ENCODE peak calls at places on chromosomes 2 and 18, in four cellular contexts. P, V, Z and E are unnamed samples.

GRCh38 chr2:215825709-215826108 is 187.6 kb downstream of the MREG start:
- DNase-seq in P (no peak), V (no peak), Z (no peak), E (no peak)

GRCh38 chr2:86260978-86261377 is 61.7 kb downstream of the MRPL35 start:
- DNase-seq in P (no peak), V (no peak), Z (no peak), E (no peak)

GRCh38 chr18:75823376-75823950 is 396.0 kb upstream of the SMIM21 start:
- DNase-seq in P (no peak), V (no peak), Z (no peak), E (no peak)

GRCh38 chr18:21315741-21316187 is 73.7 kb downstream of the GREB1L start:
- DNase-seq in P (no peak), V (no peak), Z (no peak), E (no peak)

GRCh38 chr2:175436076-175436475 is 254.6 kb upstream of the ATP5MC3 start:
- DNase-seq in P (no peak), V (no peak), Z (no peak), E (no peak)

GRCh38 chr2:197108758-197109157 is 182.3 kb upstream of the PGAP1 start:
- DNase-seq in P (peak), V (no peak), Z (no peak), E (peak)

GRCh38 chr18:35573531-35573930 is 8.0 kb upstream of the GALNT1 start:
- DNase-seq in P (no peak), V (no peak), Z (no peak), E (no peak)

GRCh38 chr2:126700677-126701076 is 44.7 kb downstream of the GYPC start:
- DNase-seq in P (no peak), V (no peak), Z (no peak), E (no peak)

GRCh38 chr2:108988796-108989713 is at the start of gene EDAR:
- DNase-seq in P (peak), V (no peak), Z (no peak), E (no peak)

GRCh38 chr2:8986327-8986976 is 17.0 kb downstream of the MBOAT2 start:
- DNase-seq in P (no peak), V (peak), Z (no peak), E (no peak)

GRCh38 chr2:108447947-108448677 is 894 bp upstream of the GCC2 start:
- DNase-seq in P (peak), V (no peak), Z (no peak), E (no peak)

GRCh38 chr2:226048625-226049024 is 649.1 kb downstream of the NYAP2 start:
- DNase-seq in P (no peak), V (no peak), Z (no peak), E (no peak)

GRCh38 chr2:200603972-200604371 is 18.2 kb downstream of the AOX1 start:
- DNase-seq in P (no peak), V (no peak), Z (no peak), E (no peak)

GRCh38 chr2:97708608-97709007 is 4.8 kb upstream of the ZAP70 start:
- DNase-seq in P (peak), V (peak), Z (no peak), E (no peak)

GRCh38 chr18:76878426-76878825 is 56.1 kb downstream of the ZNF236 start:
- DNase-seq in P (no peak), V (no peak), Z (no peak), E (no peak)

GRCh38 chr18:70333316-70333715 is 44.5 kb downstream of the SOCS6 start:
- DNase-seq in P (no peak), V (no peak), Z (no peak), E (no peak)

GRCh38 chr2:128386066-128386465 is 67.4 kb upstream of the HS6ST1 start:
- DNase-seq in P (no peak), V (peak), Z (no peak), E (peak)

GRCh38 chr18:48080546-48080945 is 150.1 kb upstream of the SMAD2 start:
- DNase-seq in P (no peak), V (no peak), Z (no peak), E (no peak)

GRCh38 chr2:20440001-20440560 is 6.8 kb upstream of the RHOB start:
- DNase-seq in P (peak), V (no peak), Z (no peak), E (peak)

GRCh38 chr2:10405441-10405840 is 42.7 kb downstream of the ODC1 start:
- DNase-seq in P (peak), V (no peak), Z (no peak), E (no peak)
- TF ChIP-seq EP300 in P (peak), V (no peak), Z (no peak), E (peak)

DNA sequence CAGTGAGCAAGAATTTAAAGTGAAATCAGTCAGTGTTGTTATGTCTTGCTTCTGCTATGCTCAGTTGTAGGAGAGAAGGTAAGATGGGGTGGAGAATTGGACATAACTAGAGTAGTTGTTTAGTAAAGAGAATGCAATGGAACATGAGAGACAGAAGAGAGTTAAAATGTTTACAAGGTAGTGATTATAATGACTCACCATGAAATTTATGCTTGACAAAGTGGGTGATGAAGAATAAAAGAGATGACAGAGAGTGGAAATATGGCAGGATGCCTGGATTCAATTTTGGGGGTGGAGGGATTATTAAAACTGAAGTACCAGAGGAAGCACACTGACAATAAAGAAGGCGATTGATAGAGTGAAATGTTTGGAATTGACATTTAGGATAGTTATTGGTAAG is 10.6 kb downstream of the SCG2 start:
- DNase-seq in P (no peak), V (no peak), Z (no peak), E (no peak)
- TF ChIP-seq EP300 in P (no peak), V (no peak), Z (no peak), E (no peak)

DNA sequence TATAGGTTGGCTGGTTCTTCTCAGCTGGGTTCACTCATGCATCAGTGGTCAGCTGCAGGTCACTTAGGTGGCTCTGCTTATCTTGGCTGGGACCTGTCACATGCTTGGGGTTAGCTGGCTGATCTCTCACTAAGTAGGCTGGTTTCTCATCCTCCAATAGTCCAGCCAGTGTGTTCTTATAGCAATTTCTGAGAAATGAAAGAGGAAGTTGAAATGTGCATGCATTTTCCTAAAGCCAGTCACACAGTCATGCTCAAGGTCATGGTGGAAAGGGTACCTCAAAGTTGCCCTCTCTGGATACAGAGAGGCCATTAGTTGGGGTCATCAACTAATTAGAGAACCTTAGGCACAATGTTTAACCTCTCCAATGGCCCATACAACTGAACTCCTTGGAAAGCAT is 64.4 kb downstream of the KLHL29 start:
- DNase-seq in P (no peak), V (no peak), Z (no peak), E (no peak)
- TF ChIP-seq EP300 in P (no peak), V (no peak), Z (no peak), E (no peak)

GRCh38 chr2:231219289-231219688 is 20.9 kb downstream of the ARMC9 start:
- DNase-seq in P (no peak), V (no peak), Z (no peak), E (no peak)

GRCh38 chr2:231223458-231223970 is 25.1 kb downstream of the ARMC9 start:
- DNase-seq in P (no peak), V (no peak), Z (no peak), E (no peak)

GRCh38 chr2:231221761-231222160 is 23.3 kb downstream of the ARMC9 start:
- DNase-seq in P (no peak), V (no peak), Z (no peak), E (no peak)

GRCh38 chr2:231223001-231223375 is 24.6 kb downstream of the ARMC9 start:
- DNase-seq in P (no peak), V (no peak), Z (no peak), E (no peak)

DNA sequence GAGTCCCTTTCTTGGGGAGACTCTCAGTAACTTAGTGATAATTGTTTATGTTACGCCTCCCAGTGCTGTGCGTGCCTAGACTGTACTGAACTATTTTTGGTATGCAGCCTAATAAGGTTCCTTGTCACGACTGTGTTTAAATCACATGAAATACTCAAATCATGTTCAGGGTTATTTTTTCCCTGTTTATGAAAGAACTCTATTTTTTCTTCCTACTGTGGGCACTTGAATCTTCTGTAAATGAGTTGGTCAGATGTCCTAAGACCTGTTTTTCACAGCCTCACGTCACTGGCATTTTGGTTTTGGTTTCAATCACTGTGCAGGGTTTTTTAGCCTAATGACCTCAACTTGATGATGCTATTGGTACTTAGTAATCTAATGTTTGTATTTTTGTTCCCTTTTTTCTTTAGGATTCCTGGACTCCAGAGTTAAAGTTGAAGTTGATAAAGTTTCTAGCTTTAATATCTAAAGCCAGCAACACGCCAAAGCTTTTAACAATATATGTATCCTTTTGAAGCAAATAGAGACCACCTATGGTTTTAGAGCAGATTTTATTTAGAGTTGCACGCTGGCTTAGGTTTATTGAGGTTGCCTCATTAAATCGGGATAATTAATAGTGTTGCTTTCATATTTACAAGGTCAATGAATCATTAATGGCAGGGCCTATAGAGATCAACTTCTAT is 24.0 kb downstream of the ARMC9 start:
- DNase-seq in P (no peak), V (no peak), Z (no peak), E (no peak)
- TF ChIP-seq EP300 in P (no peak), V (no peak), Z (no peak), E (peak)